ENCODE peak calls at places on chromosomes 1 and 21, in four cellular contexts. V is epithelial cell of esophagus; T is AG09319; C is CD8-positive, alpha-beta T cell. E is an unnamed sample.

GRCh38 chr1:203038217-203038741 is 12.0 kb downstream of the PPFIA4 start:
- DNase-seq in C (no peak), V (peak; percentile 83), T (peak; percentile 22), E (no peak)

GRCh38 chr1:212545941-212546638 is 62.5 kb upstream of the ATF3 start:
- DNase-seq in T (no peak), C (no peak), V (peak; percentile 60), E (no peak)

GRCh38 chr1:81834921-81835698 is 34.4 kb downstream of the ADGRL2 start:
- DNase-seq in T (no peak), V (no peak), C (no peak), E (no peak)

GRCh38 chr1:31663622-31664452 is 19.2 kb upstream of the PEF1 start:
- DNase-seq in T (no peak), C (peak; percentile 59), V (peak; percentile 24), E (peak; percentile 67)

GRCh38 chr1:30883389-30884172 is 25.0 kb downstream of the SDC3 start:
- DNase-seq in T (no peak), V (no peak), C (no peak), E (no peak)

GRCh38 chr21:44650265-44650972 is 4.0 kb downstream of the KRTAP12-4 start:
- DNase-seq in C (no peak), V (no peak), T (no peak), E (no peak)

GRCh38 chr1:92820551-92820950 is 11.3 kb upstream of the RPL5 start:
- DNase-seq in C (no peak), V (peak; percentile 72), T (no peak), E (no peak)

GRCh38 chr1:99829269-99829668 is 20.9 kb upstream of the AGL start:
- DNase-seq in T (no peak), C (no peak), V (no peak), E (no peak)

GRCh38 chr1:180363596-180363995 is 133.5 kb downstream of the LHX4 start:
- DNase-seq in T (no peak), C (no peak), V (no peak), E (no peak)

GRCh38 chr1:115179397-115179835 is 90.1 kb upstream of the TSPAN2 start:
- DNase-seq in T (peak; percentile 81), V (peak; percentile 78), C (no peak), E (no peak)

GRCh38 chr1:200075938-200076546 is 48.5 kb downstream of the NR5A2 start:
- DNase-seq in C (no peak), V (peak; percentile 71), T (peak; percentile 61), E (no peak)

GRCh38 chr1:89739013-89739843 is 81.6 kb upstream of the LRRC8D start:
- DNase-seq in V (peak; percentile 85), C (no peak), T (no peak), E (no peak)

GRCh38 chr1:2180297-2181245 is 14.0 kb downstream of the FAAP20 start:
- DNase-seq in T (no peak), C (no peak), V (peak; percentile 20), E (no peak)

GRCh38 chr1:81869286-81869685 is 68.6 kb downstream of the ADGRL2 start:
- DNase-seq in C (no peak), T (no peak), V (no peak), E (no peak)

GRCh38 chr1:91799863-91800262 is 86.1 kb downstream of the TGFBR3 start:
- DNase-seq in T (no peak), V (no peak), C (no peak), E (no peak)

GRCh38 chr1:154940213-154940879 is 3.8 kb upstream of the PMVK start:
- DNase-seq in T (no peak), C (no peak), V (no peak), E (no peak)

GRCh38 chr1:109781807-109782206 is 18.1 kb upstream of the EPS8L3 start:
- DNase-seq in C (no peak), V (no peak), T (no peak), E (no peak)

GRCh38 chr1:240235521-240236288 is 144.0 kb downstream of the FMN2 start:
- DNase-seq in T (no peak), C (no peak), V (no peak), E (no peak)

GRCh38 chr21:43758132-43758619 is 17.9 kb downstream of the CSTB start:
- DNase-seq in T (peak; percentile 27), C (no peak), V (peak; percentile 51), E (no peak)

GRCh38 chr1:205858141-205858961 is 8.4 kb upstream of the PM20D1 start:
- DNase-seq in T (no peak), V (no peak), C (no peak), E (no peak)

GRCh38 chr21:40568756-40569155 is 278.2 kb downstream of the DSCAM start:
- DNase-seq in C (no peak), V (no peak), T (no peak), E (no peak)

GRCh38 chr1:29688477-29689365 is 452.4 kb downstream of the PTPRU start:
- DNase-seq in T (no peak), C (no peak), V (peak; percentile 53), E (no peak)

GRCh38 chr1:154557939-154558609 is 388 bp downstream of the UBE2Q1 start:
- DNase-seq in T (no peak), C (peak; percentile 35), V (peak; percentile 42), E (peak; percentile 49)

GRCh38 chr1:7293702-7294630 is 477.1 kb upstream of the VAMP3 start:
- DNase-seq in C (no peak), V (no peak), T (no peak), E (no peak)

DNA sequence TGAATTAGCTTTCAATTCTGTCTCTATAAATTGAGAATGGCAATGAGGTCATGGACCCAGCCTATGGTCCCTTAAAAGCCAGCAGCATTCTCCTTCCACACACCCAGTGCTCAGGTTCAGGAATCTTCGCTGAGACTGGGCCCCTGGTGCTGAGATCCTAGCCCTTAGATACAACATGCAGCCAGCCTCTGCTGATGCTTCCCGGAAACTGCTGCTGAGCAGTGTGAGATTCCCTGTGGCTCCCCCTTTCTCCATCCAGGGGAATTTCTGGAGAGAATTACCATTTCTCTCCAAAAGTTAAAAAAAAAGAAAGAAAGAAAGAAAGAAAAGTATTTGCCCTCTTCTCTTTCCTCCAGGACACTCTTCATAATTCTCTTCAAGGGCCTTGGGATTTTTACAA is 31.7 kb upstream of the RALGPS2 start:
- DNase-seq in T (no peak), V (peak; percentile 17), C (no peak), E (no peak)
- TF ChIP-seq CTCF in T (no peak), V (peak; percentile 28), C (no peak), E (no peak)

GRCh38 chr1:218345673-218346390 is 696 bp downstream of the TGFB2 start:
- DNase-seq in T (no peak), V (peak; percentile 74), C (peak; percentile 14), E (no peak)

GRCh38 chr1:218346391-218347204 is 1.5 kb downstream of the TGFB2 start:
- DNase-seq in C (no peak), V (peak; percentile 27), T (no peak), E (no peak)

GRCh38 chr1:218347713-218348627 is 2.8 kb downstream of the TGFB2 start:
- DNase-seq in V (peak; percentile 46), C (no peak), T (no peak), E (no peak)

GRCh38 chr1:218347316-218347712 is 2.2 kb downstream of the TGFB2 start:
- DNase-seq in C (no peak), T (no peak), V (peak; percentile 14), E (no peak)

DNA sequence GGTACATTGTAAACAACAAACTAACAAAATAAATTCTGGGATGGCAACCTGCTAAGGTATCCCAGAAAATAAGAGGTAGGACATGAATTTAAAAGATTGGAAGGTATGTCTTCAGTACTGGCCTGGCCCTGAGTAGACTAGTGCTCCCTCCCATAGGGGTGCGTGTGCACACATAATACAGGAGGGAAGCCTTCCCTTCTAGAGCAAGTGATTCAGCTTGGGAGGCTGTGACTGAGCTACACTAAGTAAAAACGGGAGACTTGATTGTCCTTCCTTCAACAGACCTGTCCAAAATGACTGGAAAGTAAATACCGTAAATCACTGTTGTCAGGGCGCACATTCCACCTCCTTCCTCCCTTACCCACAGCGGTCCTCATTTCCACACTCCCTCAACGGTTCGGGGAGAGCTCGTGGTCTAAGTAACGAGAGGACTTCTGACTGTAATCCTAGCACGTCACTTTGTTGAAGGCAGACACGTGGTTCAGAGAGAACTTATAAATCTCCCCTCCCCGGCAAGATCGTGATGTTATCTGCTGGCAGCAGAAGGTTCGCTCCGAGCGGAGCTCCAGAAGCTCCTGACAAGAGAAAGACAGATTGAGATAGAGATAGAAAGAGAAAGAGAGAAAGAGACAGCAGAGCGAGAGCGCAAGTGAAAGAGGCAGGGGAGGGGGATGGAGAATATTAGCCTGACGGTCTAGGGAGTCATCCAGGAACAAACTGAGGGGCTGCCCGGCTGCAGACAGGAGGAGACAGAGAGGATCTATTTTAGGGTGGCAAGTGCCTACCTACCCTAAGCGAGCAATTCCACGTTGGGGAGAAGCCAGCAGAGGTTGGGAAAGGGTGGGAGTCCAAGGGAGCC is at the start of gene TGFB2:
- DNase-seq in V (peak; percentile 57), C (no peak), T (peak; percentile 73), E (no peak)
- TF ChIP-seq CTCF in V (no peak), C (no peak), T (peak; percentile 23), E (no peak)

GRCh38 chr1:227661495-227661894 is 73.6 kb downstream of the JMJD4 start:
- DNase-seq in V (no peak), C (no peak), T (no peak), E (no peak)
- TF ChIP-seq CTCF in V (no peak), C (no peak), T (no peak), E (no peak)

GRCh38 chr1:186683637-186684410 is 3.6 kb upstream of the PTGS2 start:
- DNase-seq in C (no peak), T (no peak), V (no peak), E (no peak)

GRCh38 chr1:186681136-186681535 is 913 bp upstream of the PTGS2 start:
- DNase-seq in V (no peak), C (no peak), T (no peak), E (no peak)

GRCh38 chr1:186681806-186682205 is 1.6 kb upstream of the PTGS2 start:
- DNase-seq in C (no peak), T (peak; percentile 15), V (peak; percentile 71), E (no peak)

GRCh38 chr1:186680031-186681012 is at the start of gene PTGS2:
- DNase-seq in C (peak; percentile 10), T (peak; percentile 86), V (peak; percentile 98), E (peak; percentile 15)

DNA sequence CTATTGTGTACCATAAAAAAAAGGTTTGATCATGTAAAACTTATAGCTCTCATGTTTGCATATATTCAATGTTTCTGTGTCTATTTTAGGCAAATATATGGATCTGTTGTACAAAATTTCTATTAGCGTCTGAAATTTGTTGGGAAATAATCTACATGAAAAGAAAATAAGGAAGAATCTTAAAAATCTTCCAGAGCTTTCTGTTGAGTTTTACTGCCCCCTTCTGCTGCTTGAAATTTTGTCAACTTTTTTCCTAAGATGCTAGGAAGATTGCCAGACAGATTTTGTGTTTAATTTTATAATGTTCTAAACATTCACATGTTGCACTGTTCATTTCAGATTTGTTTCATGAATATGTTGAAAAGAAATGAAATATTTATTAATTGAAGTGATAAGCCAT is 2.5 kb upstream of the PTGS2 start:
- DNase-seq in V (peak; percentile 30), T (peak; percentile 14), C (no peak), E (no peak)
- TF ChIP-seq CTCF in V (peak; percentile 38), T (peak; percentile 50), C (no peak), E (no peak)

DNA sequence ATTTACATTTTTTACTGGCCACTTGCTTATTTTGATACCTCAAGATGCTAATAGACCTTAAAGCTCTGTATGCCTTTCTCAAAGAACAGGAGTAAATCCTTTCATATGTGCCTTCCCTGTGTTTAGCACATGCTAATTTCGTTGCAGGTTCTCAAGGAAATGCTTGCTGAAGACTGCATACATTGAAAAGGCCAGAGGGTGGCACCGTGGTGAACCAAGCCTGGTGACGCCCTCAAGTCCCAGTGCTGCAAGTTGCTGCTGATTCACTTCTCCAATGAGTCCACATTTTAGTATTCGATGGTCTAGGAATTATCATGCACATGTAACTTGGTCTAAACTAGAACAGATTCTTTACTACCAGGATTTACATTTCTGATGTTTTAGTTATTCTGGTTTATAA is 94.1 kb downstream of the CLDN17 start:
- DNase-seq in V (peak; percentile 81), C (no peak), T (no peak), E (no peak)
- TF ChIP-seq CTCF in V (peak; percentile 66), C (no peak), T (no peak), E (no peak)

GRCh38 chr1:48552420-48552819 is 80.4 kb upstream of the SPATA6 start:
- DNase-seq in V (peak; percentile 58), T (no peak), C (no peak), E (no peak)
- TF ChIP-seq CTCF in V (peak; percentile 55), T (peak; percentile 12), C (no peak), E (no peak)

E was measured in natural killer cell.